ENCODE peak calls at places on chromosomes 2 and 18, in four cellular contexts. S, U, R and F are unnamed samples.

GRCh38 chr2:215535726-215536125 is 99.9 kb upstream of the FN1 start:
- DNase-seq in R (no peak), U (no peak), S (peak), F (no peak)

GRCh38 chr2:174025271-174026121 is 60.3 kb upstream of the SP3 start:
- DNase-seq in R (peak), S (peak), U (no peak), F (peak)

GRCh38 chr2:156319811-156320490 is 12.6 kb downstream of the NR4A2 start:
- DNase-seq in S (peak), U (no peak), R (peak), F (peak)

GRCh38 chr18:12038661-12039417 is 54.8 kb upstream of the ANKRD62 start:
- DNase-seq in R (peak), S (peak), U (peak), F (peak)

GRCh38 chr18:55509631-55510372 is 78.2 kb downstream of the TCF4 start:
- DNase-seq in R (no peak), U (no peak), S (peak), F (no peak)

GRCh38 chr2:16409006-16409390 is 256.6 kb downstream of the CYRIA start:
- DNase-seq in U (no peak), R (no peak), S (no peak), F (no peak)

GRCh38 chr2:102126660-102127059 is 15.9 kb upstream of the IL1R1 start:
- DNase-seq in U (no peak), S (no peak), R (no peak), F (no peak)

GRCh38 chr18:44826418-44827259 is 146.0 kb downstream of the SETBP1 start:
- DNase-seq in R (peak), U (no peak), S (peak), F (peak)

GRCh38 chr2:47303341-47304148 is 99.4 kb upstream of the MSH2 start:
- DNase-seq in U (no peak), R (no peak), S (peak), F (no peak)

GRCh38 chr18:48934708-48935432 is 15.9 kb downstream of the SMAD7 start:
- DNase-seq in R (peak), S (peak), U (no peak), F (no peak)

GRCh38 chr2:143608758-143609157 is 479.5 kb downstream of the ARHGAP15 start:
- DNase-seq in U (no peak), S (no peak), R (no peak), F (no peak)
- H3K4me3 ChIP-seq in U (no peak), S (no peak), R (no peak), F (no peak)

GRCh38 chr2:150332378-150332777 is 155.1 kb downstream of the RND3 start:
- DNase-seq in U (no peak), R (no peak), S (no peak), F (no peak)
- H3K4me3 ChIP-seq in U (no peak), R (no peak), S (no peak), F (no peak)

GRCh38 chr2:20176760-20177159 is 48.2 kb downstream of the SDC1 start:
- DNase-seq in S (no peak), R (no peak), U (no peak), F (no peak)
- H3K4me3 ChIP-seq in S (no peak), R (no peak), U (no peak), F (no peak)

GRCh38 chr2:218286570-218287459 is 5.5 kb downstream of the TMBIM1 start:
- DNase-seq in U (peak), S (peak), R (peak), F (peak)
- H3K4me3 ChIP-seq in U (peak), S (peak), R (no peak), F (peak)

GRCh38 chr2:48445091-48445725 is 84.7 kb upstream of the STON1 start:
- DNase-seq in S (no peak), U (no peak), R (no peak), F (no peak)
- H3K4me3 ChIP-seq in S (no peak), U (no peak), R (no peak), F (no peak)

DNA sequence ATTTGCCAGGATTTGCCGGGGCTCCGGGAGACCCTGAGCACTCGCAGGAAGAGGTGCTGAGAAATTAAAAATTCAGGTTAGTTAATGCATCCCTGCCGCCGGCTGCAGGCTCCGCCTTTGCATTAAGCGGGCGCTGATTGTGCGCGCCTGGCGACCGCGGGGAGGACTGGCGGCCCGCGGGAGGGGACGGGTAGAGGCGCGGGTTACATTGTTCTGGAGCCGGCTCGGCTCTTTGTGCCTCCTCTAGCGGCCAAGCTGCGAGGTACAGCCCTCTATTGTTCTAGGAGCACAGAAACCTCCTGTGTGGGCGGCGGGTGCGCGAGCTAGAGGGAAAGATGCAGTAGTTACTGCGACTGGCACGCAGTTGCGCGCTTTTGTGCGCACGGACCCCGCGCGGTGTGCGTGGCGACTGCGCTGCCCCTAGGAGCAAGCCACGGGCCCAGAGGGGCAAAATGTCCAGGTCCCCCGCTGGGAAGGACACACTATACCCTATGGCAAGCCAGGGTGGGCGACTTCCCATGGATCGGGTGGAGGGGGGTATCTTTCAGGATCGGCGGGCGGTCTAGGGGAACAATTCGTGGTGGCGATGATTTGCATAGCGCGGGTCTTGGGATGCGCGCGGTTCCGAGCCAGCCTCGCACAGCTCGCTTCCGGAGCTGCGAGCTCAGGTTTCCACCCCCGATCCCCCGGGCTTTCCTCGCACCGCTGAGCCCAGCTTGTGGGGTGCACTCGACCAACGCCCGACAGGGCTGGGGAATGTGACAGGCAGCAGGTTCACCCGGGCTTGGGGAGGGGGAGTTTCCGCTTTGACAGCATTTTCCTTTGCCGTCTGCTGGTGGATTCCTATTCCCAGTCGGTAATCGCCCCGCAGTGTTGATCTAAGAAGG is 2.9 kb downstream of the ONECUT2 start:
- DNase-seq in R (peak), U (no peak), S (peak), F (no peak)
- H3K4me3 ChIP-seq in R (no peak), U (peak), S (peak), F (no peak)

GRCh38 chr2:109135572-109136185 is 6.7 kb downstream of the SH3RF3 start:
- DNase-seq in R (no peak), U (no peak), S (peak), F (no peak)
- H3K4me3 ChIP-seq in R (no peak), U (no peak), S (peak), F (no peak)

DNA sequence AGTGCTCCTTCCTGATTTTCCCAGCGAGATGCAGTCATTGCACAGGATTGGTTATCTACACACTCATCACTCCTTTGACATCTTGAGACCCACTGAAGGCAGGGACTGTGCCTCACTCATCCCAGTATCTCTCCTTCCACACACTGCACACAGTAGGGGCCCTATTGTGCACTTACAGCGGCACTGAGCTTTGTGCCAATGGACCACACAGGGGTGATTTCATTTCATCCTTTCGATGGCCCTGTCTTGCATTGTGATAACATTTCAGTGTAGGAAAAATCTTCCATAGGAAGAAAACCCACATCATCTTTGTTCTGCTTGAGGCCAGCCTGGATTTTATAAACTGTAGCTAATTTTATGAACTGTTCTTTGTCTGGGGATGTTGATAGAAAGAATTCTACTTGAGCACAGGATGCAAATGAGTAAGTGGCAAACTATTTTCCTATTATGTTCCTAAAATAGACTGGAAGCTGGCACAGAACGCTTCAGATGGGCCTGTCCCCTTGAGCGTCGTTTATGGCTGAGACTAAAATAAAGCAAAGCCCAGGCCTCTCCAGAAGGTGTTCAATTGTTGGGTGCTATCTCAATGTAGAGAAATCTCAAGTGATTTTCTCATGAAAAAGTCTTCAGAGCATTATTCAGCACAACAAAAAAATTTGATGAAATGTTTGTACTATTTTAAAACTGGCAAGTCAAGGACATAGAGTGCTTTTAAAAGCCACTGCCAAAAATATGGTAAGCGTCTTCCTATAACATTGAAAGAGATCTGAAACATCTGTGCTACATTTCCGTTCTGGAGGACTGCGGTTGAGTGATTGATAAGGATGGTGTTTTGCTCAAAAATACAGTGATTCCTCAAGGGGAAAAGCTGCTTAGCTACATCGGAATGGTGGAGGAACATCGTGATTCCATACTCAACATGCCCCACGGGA is 10.7 kb upstream of the LRRFIP1 start:
- DNase-seq in U (no peak), S (peak), R (no peak), F (no peak)
- H3K4me3 ChIP-seq in U (no peak), S (no peak), R (no peak), F (no peak)